ENCODE peak calls at places on chromosomes 5 and 9, in six cellular contexts. T is activated CD4-positive, alpha-beta T cell treated with anti-CD3 and anti-CD28 coated beads, Interleukin-2, amount 50 U/mL, for 48 hours; Q is NCI-H1436; Z is GM03348; B is brain microvascular endothelial cell; N is germinal center. E is an unnamed sample.

GRCh38 chr5:158976035-158976434 is 123.7 kb downstream of the EBF1 start:
- DNase-seq in T (no peak), Q (peak; percentile 35), Z (peak; percentile 78), B (peak; percentile 47), N (no peak), E (no peak)

GRCh38 chr5:96432245-96433065 is 593 bp downstream of the PCSK1 start:
- DNase-seq in T (no peak), Q (peak; percentile 61), Z (peak; percentile 41), B (no peak), N (no peak), E (no peak)

GRCh38 chr5:44372028-44372427 is 17.2 kb downstream of the FGF10 start:
- DNase-seq in T (no peak), Q (no peak), Z (no peak), B (no peak), N (no peak), E (no peak)

GRCh38 chr5:177497011-177497296 is 450 bp downstream of the PDLIM7 start:
- DNase-seq in T (no peak), Q (no peak), Z (no peak), B (no peak), N (no peak), E (no peak)

GRCh38 chr5:1503301-1504243 is 20.2 kb downstream of the LPCAT1 start:
- DNase-seq in T (no peak), Q (no peak), Z (no peak), B (no peak), N (no peak), E (no peak)

GRCh38 chr9:130878295-130878694 is 18.3 kb downstream of the QRFP start:
- DNase-seq in T (no peak), Q (no peak), Z (no peak), B (no peak), N (no peak), E (no peak)

GRCh38 chr5:83553000-83553486 is 81.5 kb downstream of the VCAN start:
- DNase-seq in T (no peak), Q (no peak), Z (peak; percentile 37), B (no peak), N (no peak), E (no peak)

GRCh38 chr5:126403156-126403555 is 20.1 kb upstream of the GRAMD2B start:
- DNase-seq in T (no peak), Q (no peak), Z (no peak), B (no peak), N (no peak), E (no peak)

GRCh38 chr5:134129411-134130238 is 15.1 kb downstream of the TCF7 start:
- DNase-seq in T (no peak), Q (no peak), Z (no peak), B (no peak), N (no peak), E (no peak)

GRCh38 chr5:38541174-38541724 is 15.2 kb downstream of the LIFR start:
- DNase-seq in T (no peak), Q (peak; percentile 52), Z (no peak), B (peak; percentile 46), N (no peak), E (no peak)

GRCh38 chr9:96022445-96023031 is 147.0 kb downstream of the ERCC6L2 start:
- DNase-seq in T (peak; percentile 42), Q (no peak), Z (no peak), B (no peak), N (no peak), E (no peak)

GRCh38 chr5:172849636-172850453 is 15.8 kb downstream of the ERGIC1 start:
- DNase-seq in T (no peak), Q (no peak), Z (no peak), B (no peak), N (peak; percentile 78), E (no peak)

E was measured in COLO829.